ENCODE peak calls at places on chromosomes 3 and 15, in six cellular contexts. F is MV-4-11, J is heart right ventricle, B is LoVo, C is astrocyte of the spinal cord, X is T follicular helper cell. K is an unnamed sample.

GRCh38 chr3:49388416-49388815 is 23.4 kb downstream of the RHOA start:
- DNase-seq in F (no peak), J (no peak), B (no peak), C (no peak), X (no peak), K (no peak)

GRCh38 chr3:103381286-103381685 is 946.5 kb downstream of the ZPLD1 start:
- DNase-seq in F (no peak), J (no peak), B (no peak), C (no peak), X (no peak), K (no peak)

GRCh38 chr3:124227150-124227630 is 235.3 kb upstream of the ROPN1 start:
- DNase-seq in F (no peak), J (no peak), B (no peak), C (no peak), X (no peak), K (no peak)

GRCh38 chr3:21297304-21297703 is 453.7 kb downstream of the ZNF385D start:
- DNase-seq in F (no peak), J (no peak), B (no peak), C (no peak), X (no peak), K (no peak)

GRCh38 chr3:106114220-106114619 is 245.4 kb upstream of the CBLB start:
- DNase-seq in F (no peak), J (no peak), B (no peak), C (no peak), X (no peak), K (peak; percentile 70)

GRCh38 chr15:56820333-56820732 is 87.0 kb upstream of the ZNF280D start:
- DNase-seq in F (peak; percentile 88), J (no peak), B (no peak), C (no peak), X (no peak), K (no peak)

GRCh38 chr3:172071780-172072179 is 32.4 kb downstream of the FNDC3B start:
- DNase-seq in F (no peak), J (no peak), B (no peak), C (no peak), X (no peak), K (no peak)

GRCh38 chr3:11717301-11717700 is 73.6 kb upstream of the VGLL4 start:
- DNase-seq in F (no peak), J (no peak), B (no peak), C (peak; percentile 28), X (no peak), K (no peak)

GRCh38 chr3:71051259-71051595 is 532.3 kb downstream of the FOXP1 start:
- DNase-seq in F (no peak), J (no peak), B (no peak), C (no peak), X (no peak), K (no peak)

GRCh38 chr3:162147996-162148395 is 651.4 kb downstream of the OTOL1 start:
- DNase-seq in F (no peak), J (no peak), B (no peak), C (no peak), X (no peak), K (no peak)

GRCh38 chr3:182315313-182315712 is 478.0 kb upstream of the ATP11B start:
- DNase-seq in F (no peak), J (no peak), B (no peak), C (no peak), X (no peak), K (no peak)

GRCh38 chr3:160409812-160410610 is 10.6 kb downstream of the SMC4 start:
- DNase-seq in F (no peak), J (no peak), B (no peak), C (no peak), X (no peak), K (no peak)

GRCh38 chr3:45929042-45929679 is 14.1 kb upstream of the CXCR6 start:
- DNase-seq in F (peak; percentile 23), J (no peak), B (no peak), C (no peak), X (peak; percentile 45), K (peak; percentile 40)

GRCh38 chr3:11544413-11545181 is 99.1 kb downstream of the VGLL4 start:
- DNase-seq in F (peak; percentile 49), J (no peak), B (no peak), C (peak; percentile 66), X (no peak), K (no peak)

K was measured in A172.